ENCODE peak calls at places on chromosome 15, in seven cellular contexts. C is transverse colon, L is activated gamma-delta T cell treated with Interleukin-2 at 50 U/mL for 16 hours, V is fibroblast of mammary gland, U is adrenal gland, F is dermis blood vessel endothelial cell, G is tibial artery. T is an unnamed sample.

GRCh38 chr15:40731034-40731433 is 24.0 kb downstream of the RMDN3 start:
- DNase-seq in G (no peak), L (no peak), V (no peak), C (no peak), F (peak), U (no peak), T (no peak)

GRCh38 chr15:47184003-47184404 is 533.3 kb upstream of the SEMA6D start:
- DNase-seq in U (no peak), V (no peak), F (no peak), G (no peak), L (no peak), C (peak), T (no peak)

GRCh38 chr15:87681054-87681453 is 575.5 kb downstream of the NTRK3 start:
- DNase-seq in F (no peak), V (no peak), L (no peak), U (no peak), G (no peak), C (no peak), T (no peak)

GRCh38 chr15:65365229-65365628 is 12.6 kb downstream of the IGDCC3 start:
- DNase-seq in U (no peak), G (no peak), V (no peak), L (no peak), F (no peak), C (no peak), T (no peak)

GRCh38 chr15:50531763-50532162 is 14.7 kb downstream of the USP50 start:
- DNase-seq in G (no peak), U (no peak), F (peak), L (no peak), C (no peak), V (no peak), T (no peak)

GRCh38 chr15:93929375-93930094 is 301.8 kb upstream of the MCTP2 start:
- DNase-seq in C (peak), V (peak), L (no peak), F (no peak), U (peak), G (no peak), T (no peak)

GRCh38 chr15:97091093-97091492 is 760.6 kb downstream of the NR2F2 start:
- DNase-seq in V (no peak), U (no peak), L (no peak), C (no peak), F (no peak), G (no peak), T (no peak)

GRCh38 chr15:37101634-37102314 is 1.4 kb upstream of the MEIS2 start:
- DNase-seq in V (peak), G (peak), C (peak), U (peak), L (no peak), F (peak), T (peak)

GRCh38 chr15:44654858-44655257 is 8.6 kb downstream of the SPG11 start:
- DNase-seq in L (no peak), G (no peak), V (peak), C (no peak), U (no peak), F (no peak), T (no peak)

GRCh38 chr15:29854413-29854812 is 32.1 kb upstream of the TJP1 start:
- DNase-seq in C (no peak), V (no peak), U (no peak), G (peak), F (no peak), L (no peak), T (peak)

GRCh38 chr15:87722941-87723691 is 533.4 kb downstream of the NTRK3 start:
- DNase-seq in F (no peak), C (no peak), G (no peak), L (no peak), U (no peak), V (no peak), T (no peak)

GRCh38 chr15:85494035-85494793 is 113.8 kb downstream of the AKAP13 start:
- DNase-seq in U (no peak), C (no peak), G (no peak), F (peak), V (peak), L (no peak), T (peak)

GRCh38 chr15:94036156-94036555 is 195.2 kb upstream of the MCTP2 start:
- DNase-seq in F (no peak), L (no peak), U (no peak), C (no peak), V (peak), G (no peak), T (no peak)

T was measured in HS-27A.